ENCODE peak calls at places on chromosomes 13 and 19, in nine cellular contexts. N is left cardiac atrium, V is memory B cell, J is EL, I is T-cell, Y is PC-3, W is AG08395, H is fibroblast of lung, F is activated T-cell treated with anti-CD3 and anti-CD28 coated beads for 1 hour. D is an unnamed sample.

GRCh38 chr19:51637362-51637978 is 7.3 kb upstream of the SIGLEC5 start:
- DNase-seq in N (no peak), V (no peak), J (no peak), I (no peak), Y (peak; percentile 55), W (no peak), H (no peak), F (no peak), D (no peak)

GRCh38 chr19:18770663-18771327 is 20.3 kb downstream of the COMP start:
- DNase-seq in N (no peak), V (no peak), J (no peak), I (no peak), Y (no peak), W (no peak), H (no peak), F (no peak), D (no peak)

GRCh38 chr19:43820098-43820860 is 6.8 kb upstream of the ZNF283 start:
- DNase-seq in N (peak; percentile 69), V (no peak), J (peak; percentile 64), I (no peak), Y (no peak), W (peak; percentile 69), H (peak; percentile 56), F (no peak), D (no peak)

GRCh38 chr19:4319067-4319718 is 14.8 kb downstream of the FSD1 start:
- DNase-seq in N (no peak), V (no peak), J (no peak), I (no peak), Y (no peak), W (no peak), H (no peak), F (no peak), D (no peak)

GRCh38 chr19:8515317-8515716 is 1.4 kb upstream of the ZNF414 start:
- DNase-seq in N (no peak), V (no peak), J (no peak), I (peak; percentile 70), Y (no peak), W (no peak), H (no peak), F (peak; percentile 37), D (no peak)

GRCh38 chr13:109422163-109422562 is 364.2 kb downstream of the IRS2 start:
- DNase-seq in N (no peak), V (no peak), J (no peak), I (no peak), Y (no peak), W (no peak), H (no peak), F (no peak), D (no peak)

GRCh38 chr19:18764591-18765051 is 26.5 kb downstream of the COMP start:
- DNase-seq in N (no peak), V (no peak), J (peak; percentile 76), I (no peak), Y (peak; percentile 73), W (peak; percentile 62), H (peak; percentile 37), F (no peak), D (no peak)

GRCh38 chr19:44050740-44051653 is 839 bp upstream of the ZNF223 start:
- DNase-seq in N (no peak), V (no peak), J (peak; percentile 6), I (no peak), Y (no peak), W (no peak), H (peak; percentile 2), F (no peak), D (no peak)

GRCh38 chr13:76813874-76814273 is 72.3 kb downstream of the KCTD12 start:
- DNase-seq in N (no peak), V (no peak), J (no peak), I (no peak), Y (no peak), W (no peak), H (no peak), F (no peak), D (no peak)

GRCh38 chr19:10961763-10962536 is 1.1 kb downstream of the SMARCA4 start:
- DNase-seq in N (no peak), V (no peak), J (peak; percentile 18), I (no peak), Y (peak; percentile 23), W (no peak), H (no peak), F (peak; percentile 6), D (no peak)

GRCh38 chr13:30750036-30750435 is 14.7 kb downstream of the ALOX5AP start:
- DNase-seq in N (no peak), V (no peak), J (no peak), I (no peak), Y (no peak), W (no peak), H (no peak), F (no peak), D (no peak)

GRCh38 chr13:105139380-105140285 is 1395.8 kb downstream of the EFNB2 start:
- DNase-seq in N (peak; percentile 25), V (peak; percentile 50), J (no peak), I (peak; percentile 41), Y (no peak), W (peak; percentile 52), H (peak; percentile 6), F (peak; percentile 36), D (no peak)

GRCh38 chr13:97113231-97114001 is 108.7 kb upstream of the MBNL2 start:
- DNase-seq in N (no peak), V (no peak), J (no peak), I (no peak), Y (no peak), W (no peak), H (peak; percentile 41), F (no peak), D (no peak)

GRCh38 chr13:36343766-36344165 is 2.4 kb downstream of the SPART start:
- DNase-seq in N (no peak), V (no peak), J (no peak), I (no peak), Y (no peak), W (no peak), H (no peak), F (no peak), D (no peak)

GRCh38 chr13:75055296-75055695 is 426.7 kb downstream of the TBC1D4 start:
- DNase-seq in N (no peak), V (no peak), J (no peak), I (no peak), Y (no peak), W (no peak), H (no peak), F (no peak), D (no peak)

GRCh38 chr19:31296741-31297390 is 52.4 kb downstream of the TSHZ3 start:
- DNase-seq in N (no peak), V (no peak), J (no peak), I (no peak), Y (no peak), W (no peak), H (no peak), F (no peak), D (no peak)

GRCh38 chr13:75489502-75490263 is 7.7 kb upstream of the TBC1D4 start:
- DNase-seq in N (no peak), V (no peak), J (peak; percentile 59), I (no peak), Y (peak; percentile 62), W (peak; percentile 71), H (peak; percentile 79), F (no peak), D (no peak)

GRCh38 chr13:66071608-66072007 is 1158.5 kb downstream of the PCDH9 start:
- DNase-seq in N (no peak), V (no peak), J (no peak), I (no peak), Y (no peak), W (no peak), H (no peak), F (no peak), D (no peak)

GRCh38 chr19:16587031-16588023 is 15.1 kb upstream of the SLC35E1 start:
- DNase-seq in N (no peak), V (peak; percentile 77), J (peak; percentile 65), I (peak; percentile 26), Y (no peak), W (peak; percentile 37), H (peak; percentile 71), F (peak; percentile 46), D (no peak)

GRCh38 chr19:55451163-55451521 is 8.0 kb upstream of the SHISA7 start:
- DNase-seq in N (no peak), V (no peak), J (no peak), I (no peak), Y (no peak), W (no peak), H (no peak), F (no peak), D (no peak)

GRCh38 chr19:39307822-39308530 is 11.8 kb downstream of the IFNL1 start:
- DNase-seq in N (no peak), V (no peak), J (no peak), I (no peak), Y (no peak), W (no peak), H (no peak), F (no peak), D (no peak)

GRCh38 chr13:54758795-54759194 is 1730.2 kb downstream of the OLFM4 start:
- DNase-seq in N (no peak), V (no peak), J (no peak), I (no peak), Y (no peak), W (no peak), H (no peak), F (no peak), D (no peak)

D was measured in skeletal muscle cell.